ENCODE peak calls at places on chromosomes 6 and 20, in seven cellular contexts. One of them, this sample, is unnamed.

GRCh38 chr6:35920793-35921732 is at the start of gene SRPK1:
- DNase-seq in nucleus accumbens: peak
- DNase-seq in stimulated activated CD8-positive, alpha-beta memory T cell treated with anti-CD3 and anti-CD28 coated beads, Interleukin-15, amount 100 ng/mL, for 4 hours: peak
- DNase-seq in memory B cell: peak
- DNase-seq in mucosa of gallbladder: peak
- DNase-seq in EL: peak
- DNase-seq in heart left ventricle: peak
- DNase-seq in this sample: peak

GRCh38 chr6:15947436-15947835 is 181.4 kb upstream of the MYLIP start:
- DNase-seq in mucosa of gallbladder: no peak
- DNase-seq in heart left ventricle: no peak
- DNase-seq in memory B cell: no peak
- DNase-seq in nucleus accumbens: no peak
- DNase-seq in stimulated activated CD8-positive, alpha-beta memory T cell treated with anti-CD3 and anti-CD28 coated beads, Interleukin-15, amount 100 ng/mL, for 4 hours: no peak
- DNase-seq in EL: no peak
- DNase-seq in this sample: no peak

GRCh38 chr6:42510795-42511194 is 53.0 kb upstream of the UBR2 start:
- DNase-seq in EL: no peak
- DNase-seq in mucosa of gallbladder: no peak
- DNase-seq in heart left ventricle: no peak
- DNase-seq in stimulated activated CD8-positive, alpha-beta memory T cell treated with anti-CD3 and anti-CD28 coated beads, Interleukin-15, amount 100 ng/mL, for 4 hours: no peak
- DNase-seq in nucleus accumbens: no peak
- DNase-seq in memory B cell: no peak
- DNase-seq in this sample: no peak

GRCh38 chr6:99746261-99746895 is 139.7 kb downstream of the PRDM13 start:
- DNase-seq in stimulated activated CD8-positive, alpha-beta memory T cell treated with anti-CD3 and anti-CD28 coated beads, Interleukin-15, amount 100 ng/mL, for 4 hours: peak
- DNase-seq in EL: peak
- DNase-seq in mucosa of gallbladder: peak
- DNase-seq in heart left ventricle: peak
- DNase-seq in memory B cell: peak
- DNase-seq in nucleus accumbens: no peak
- DNase-seq in this sample: peak

GRCh38 chr20:41697861-41698559 is 79.8 kb upstream of the CHD6 start:
- DNase-seq in heart left ventricle: no peak
- DNase-seq in EL: peak
- DNase-seq in mucosa of gallbladder: no peak
- DNase-seq in nucleus accumbens: no peak
- DNase-seq in stimulated activated CD8-positive, alpha-beta memory T cell treated with anti-CD3 and anti-CD28 coated beads, Interleukin-15, amount 100 ng/mL, for 4 hours: no peak
- DNase-seq in memory B cell: no peak
- DNase-seq in this sample: peak

GRCh38 chr20:42024653-42025052 is 406.5 kb upstream of the CHD6 start:
- DNase-seq in heart left ventricle: no peak
- DNase-seq in EL: no peak
- DNase-seq in nucleus accumbens: no peak
- DNase-seq in memory B cell: no peak
- DNase-seq in mucosa of gallbladder: no peak
- DNase-seq in stimulated activated CD8-positive, alpha-beta memory T cell treated with anti-CD3 and anti-CD28 coated beads, Interleukin-15, amount 100 ng/mL, for 4 hours: no peak
- DNase-seq in this sample: no peak

GRCh38 chr20:45506927-45507820 is 8.2 kb downstream of the SPINT3 start:
- DNase-seq in mucosa of gallbladder: no peak
- DNase-seq in EL: no peak
- DNase-seq in stimulated activated CD8-positive, alpha-beta memory T cell treated with anti-CD3 and anti-CD28 coated beads, Interleukin-15, amount 100 ng/mL, for 4 hours: no peak
- DNase-seq in heart left ventricle: no peak
- DNase-seq in memory B cell: no peak
- DNase-seq in nucleus accumbens: no peak
- DNase-seq in this sample: no peak

GRCh38 chr6:13526718-13527668 is 39.6 kb upstream of the GFOD1 start:
- DNase-seq in heart left ventricle: peak
- DNase-seq in mucosa of gallbladder: no peak
- DNase-seq in stimulated activated CD8-positive, alpha-beta memory T cell treated with anti-CD3 and anti-CD28 coated beads, Interleukin-15, amount 100 ng/mL, for 4 hours: no peak
- DNase-seq in EL: no peak
- DNase-seq in memory B cell: peak
- DNase-seq in nucleus accumbens: no peak
- DNase-seq in this sample: no peak

GRCh38 chr6:16684896-16685554 is 76.2 kb downstream of the ATXN1 start:
- DNase-seq in memory B cell: no peak
- DNase-seq in EL: peak
- DNase-seq in stimulated activated CD8-positive, alpha-beta memory T cell treated with anti-CD3 and anti-CD28 coated beads, Interleukin-15, amount 100 ng/mL, for 4 hours: peak
- DNase-seq in mucosa of gallbladder: no peak
- DNase-seq in nucleus accumbens: no peak
- DNase-seq in heart left ventricle: no peak
- DNase-seq in this sample: no peak

GRCh38 chr6:48318670-48319069 is 207.7 kb upstream of the PTCHD4 start:
- DNase-seq in heart left ventricle: no peak
- DNase-seq in EL: peak
- DNase-seq in mucosa of gallbladder: no peak
- DNase-seq in memory B cell: no peak
- DNase-seq in stimulated activated CD8-positive, alpha-beta memory T cell treated with anti-CD3 and anti-CD28 coated beads, Interleukin-15, amount 100 ng/mL, for 4 hours: no peak
- DNase-seq in nucleus accumbens: no peak
- DNase-seq in this sample: no peak

GRCh38 chr20:14963262-14963663 is 625.9 kb upstream of the FLRT3 start:
- DNase-seq in EL: peak
- DNase-seq in mucosa of gallbladder: no peak
- DNase-seq in heart left ventricle: no peak
- DNase-seq in nucleus accumbens: no peak
- DNase-seq in memory B cell: no peak
- DNase-seq in stimulated activated CD8-positive, alpha-beta memory T cell treated with anti-CD3 and anti-CD28 coated beads, Interleukin-15, amount 100 ng/mL, for 4 hours: no peak
- DNase-seq in this sample: no peak

GRCh38 chr20:56429496-56429895 is 17.4 kb downstream of the CASS4 start:
- DNase-seq in memory B cell: no peak
- DNase-seq in heart left ventricle: no peak
- DNase-seq in nucleus accumbens: no peak
- DNase-seq in stimulated activated CD8-positive, alpha-beta memory T cell treated with anti-CD3 and anti-CD28 coated beads, Interleukin-15, amount 100 ng/mL, for 4 hours: peak
- DNase-seq in EL: peak
- DNase-seq in mucosa of gallbladder: no peak
- DNase-seq in this sample: no peak

GRCh38 chr20:62714006-62714405 is 5.4 kb downstream of the NTSR1 start:
- DNase-seq in memory B cell: no peak
- DNase-seq in EL: no peak
- DNase-seq in stimulated activated CD8-positive, alpha-beta memory T cell treated with anti-CD3 and anti-CD28 coated beads, Interleukin-15, amount 100 ng/mL, for 4 hours: no peak
- DNase-seq in heart left ventricle: no peak
- DNase-seq in nucleus accumbens: no peak
- DNase-seq in mucosa of gallbladder: no peak
- DNase-seq in this sample: no peak

GRCh38 chr6:28322661-28323060 is 13.3 kb downstream of the ZSCAN31 start:
- DNase-seq in EL: no peak
- DNase-seq in stimulated activated CD8-positive, alpha-beta memory T cell treated with anti-CD3 and anti-CD28 coated beads, Interleukin-15, amount 100 ng/mL, for 4 hours: no peak
- DNase-seq in nucleus accumbens: no peak
- DNase-seq in mucosa of gallbladder: no peak
- DNase-seq in heart left ventricle: no peak
- DNase-seq in memory B cell: no peak
- DNase-seq in this sample: no peak

GRCh38 chr6:89239338-89239737 is 22.2 kb upstream of the GABRR1 start:
- DNase-seq in heart left ventricle: no peak
- DNase-seq in stimulated activated CD8-positive, alpha-beta memory T cell treated with anti-CD3 and anti-CD28 coated beads, Interleukin-15, amount 100 ng/mL, for 4 hours: no peak
- DNase-seq in mucosa of gallbladder: no peak
- DNase-seq in memory B cell: no peak
- DNase-seq in EL: no peak
- DNase-seq in nucleus accumbens: no peak
- DNase-seq in this sample: no peak

GRCh38 chr6:22068561-22069346 is 228.1 kb downstream of the PRL start:
- DNase-seq in stimulated activated CD8-positive, alpha-beta memory T cell treated with anti-CD3 and anti-CD28 coated beads, Interleukin-15, amount 100 ng/mL, for 4 hours: no peak
- DNase-seq in nucleus accumbens: no peak
- DNase-seq in heart left ventricle: no peak
- DNase-seq in mucosa of gallbladder: no peak
- DNase-seq in EL: no peak
- DNase-seq in memory B cell: no peak
- DNase-seq in this sample: no peak